ENCODE peak calls at places on chromosomes 1 and 21, in ten cellular contexts. One of them, this sample, is unnamed.

GRCh38 chr1:19450811-19451564 is 34.4 kb downstream of the CAPZB start:
- DNase-seq in activated T-cell treated with anti-CD3 and anti-CD28 coated beads, Interleukin-2, amount 50 U/mL, for 48 hours: no peak
- DNase-seq in activated CD4-positive, CD25-positive, alpha-beta regulatory T cell: no peak
- DNase-seq in brain microvascular endothelial cell: peak
- DNase-seq in Kasumi-1: no peak
- DNase-seq in A673: peak
- DNase-seq in fibroblast of pulmonary artery: peak
- DNase-seq in AG09309: peak
- DNase-seq in iPS-NIHi11: no peak
- DNase-seq in neuronal stem cell: no peak
- DNase-seq in this sample: peak

GRCh38 chr1:19484793-19485361 is 462 bp downstream of the CAPZB start:
- DNase-seq in AG09309: no peak
- DNase-seq in A673: no peak
- DNase-seq in fibroblast of pulmonary artery: no peak
- DNase-seq in activated CD4-positive, CD25-positive, alpha-beta regulatory T cell: no peak
- DNase-seq in Kasumi-1: no peak
- DNase-seq in neuronal stem cell: no peak
- DNase-seq in iPS-NIHi11: peak
- DNase-seq in activated T-cell treated with anti-CD3 and anti-CD28 coated beads, Interleukin-2, amount 50 U/mL, for 48 hours: peak
- DNase-seq in brain microvascular endothelial cell: no peak
- DNase-seq in this sample: peak

GRCh38 chr1:211133841-211134669 is at the start of gene KCNH1:
- DNase-seq in A673: peak
- DNase-seq in activated T-cell treated with anti-CD3 and anti-CD28 coated beads, Interleukin-2, amount 50 U/mL, for 48 hours: peak
- DNase-seq in activated CD4-positive, CD25-positive, alpha-beta regulatory T cell: peak
- DNase-seq in Kasumi-1: peak
- DNase-seq in AG09309: peak
- DNase-seq in neuronal stem cell: peak
- DNase-seq in iPS-NIHi11: peak
- DNase-seq in brain microvascular endothelial cell: peak
- DNase-seq in fibroblast of pulmonary artery: peak
- DNase-seq in this sample: peak

GRCh38 chr1:53129891-53130597 is 12.4 kb downstream of the SLC1A7 start:
- DNase-seq in Kasumi-1: no peak
- DNase-seq in fibroblast of pulmonary artery: no peak
- DNase-seq in brain microvascular endothelial cell: no peak
- DNase-seq in neuronal stem cell: no peak
- DNase-seq in activated T-cell treated with anti-CD3 and anti-CD28 coated beads, Interleukin-2, amount 50 U/mL, for 48 hours: no peak
- DNase-seq in activated CD4-positive, CD25-positive, alpha-beta regulatory T cell: no peak
- DNase-seq in AG09309: no peak
- DNase-seq in iPS-NIHi11: no peak
- DNase-seq in A673: no peak
- DNase-seq in this sample: no peak

GRCh38 chr1:20634594-20635084 is 1.4 kb downstream of the PINK1 start:
- DNase-seq in neuronal stem cell: no peak
- DNase-seq in AG09309: no peak
- DNase-seq in iPS-NIHi11: peak
- DNase-seq in fibroblast of pulmonary artery: peak
- DNase-seq in activated T-cell treated with anti-CD3 and anti-CD28 coated beads, Interleukin-2, amount 50 U/mL, for 48 hours: no peak
- DNase-seq in Kasumi-1: peak
- DNase-seq in brain microvascular endothelial cell: no peak
- DNase-seq in activated CD4-positive, CD25-positive, alpha-beta regulatory T cell: no peak
- DNase-seq in A673: peak
- DNase-seq in this sample: no peak

GRCh38 chr1:171055966-171056643 is 34.6 kb upstream of the FMO3 start:
- DNase-seq in iPS-NIHi11: no peak
- DNase-seq in neuronal stem cell: no peak
- DNase-seq in A673: no peak
- DNase-seq in activated CD4-positive, CD25-positive, alpha-beta regulatory T cell: no peak
- DNase-seq in AG09309: no peak
- DNase-seq in activated T-cell treated with anti-CD3 and anti-CD28 coated beads, Interleukin-2, amount 50 U/mL, for 48 hours: no peak
- DNase-seq in fibroblast of pulmonary artery: peak
- DNase-seq in Kasumi-1: no peak
- DNase-seq in brain microvascular endothelial cell: no peak
- DNase-seq in this sample: no peak

GRCh38 chr1:39154553-39155361 is 49.7 kb upstream of the MACF1 start:
- DNase-seq in Kasumi-1: no peak
- DNase-seq in iPS-NIHi11: no peak
- DNase-seq in neuronal stem cell: no peak
- DNase-seq in AG09309: peak
- DNase-seq in activated CD4-positive, CD25-positive, alpha-beta regulatory T cell: no peak
- DNase-seq in fibroblast of pulmonary artery: peak
- DNase-seq in A673: no peak
- DNase-seq in brain microvascular endothelial cell: peak
- DNase-seq in activated T-cell treated with anti-CD3 and anti-CD28 coated beads, Interleukin-2, amount 50 U/mL, for 48 hours: no peak
- DNase-seq in this sample: no peak

GRCh38 chr1:28199328-28200233 is 23.1 kb upstream of the PTAFR start:
- DNase-seq in A673: no peak
- DNase-seq in Kasumi-1: peak
- DNase-seq in activated CD4-positive, CD25-positive, alpha-beta regulatory T cell: peak
- DNase-seq in iPS-NIHi11: no peak
- DNase-seq in fibroblast of pulmonary artery: no peak
- DNase-seq in activated T-cell treated with anti-CD3 and anti-CD28 coated beads, Interleukin-2, amount 50 U/mL, for 48 hours: peak
- DNase-seq in brain microvascular endothelial cell: no peak
- DNase-seq in neuronal stem cell: no peak
- DNase-seq in AG09309: no peak
- DNase-seq in this sample: no peak

GRCh38 chr1:2148691-2149090 is 45.9 kb downstream of the FAAP20 start:
- DNase-seq in A673: no peak
- DNase-seq in brain microvascular endothelial cell: no peak
- DNase-seq in neuronal stem cell: no peak
- DNase-seq in activated CD4-positive, CD25-positive, alpha-beta regulatory T cell: no peak
- DNase-seq in AG09309: no peak
- DNase-seq in Kasumi-1: peak
- DNase-seq in activated T-cell treated with anti-CD3 and anti-CD28 coated beads, Interleukin-2, amount 50 U/mL, for 48 hours: peak
- DNase-seq in iPS-NIHi11: no peak
- DNase-seq in fibroblast of pulmonary artery: no peak
- DNase-seq in this sample: no peak

GRCh38 chr21:41170442-41170841 is 2.5 kb downstream of the BACE2 start:
- DNase-seq in activated T-cell treated with anti-CD3 and anti-CD28 coated beads, Interleukin-2, amount 50 U/mL, for 48 hours: peak
- DNase-seq in activated CD4-positive, CD25-positive, alpha-beta regulatory T cell: no peak
- DNase-seq in fibroblast of pulmonary artery: peak
- DNase-seq in A673: peak
- DNase-seq in brain microvascular endothelial cell: no peak
- DNase-seq in AG09309: no peak
- DNase-seq in neuronal stem cell: peak
- DNase-seq in Kasumi-1: peak
- DNase-seq in iPS-NIHi11: peak
- DNase-seq in this sample: peak

GRCh38 chr1:6456800-6457466 is 9.0 kb downstream of the TNFRSF25 start:
- DNase-seq in A673: no peak
- DNase-seq in brain microvascular endothelial cell: no peak
- DNase-seq in iPS-NIHi11: no peak
- DNase-seq in fibroblast of pulmonary artery: no peak
- DNase-seq in Kasumi-1: no peak
- DNase-seq in activated CD4-positive, CD25-positive, alpha-beta regulatory T cell: no peak
- DNase-seq in AG09309: no peak
- DNase-seq in neuronal stem cell: no peak
- DNase-seq in activated T-cell treated with anti-CD3 and anti-CD28 coated beads, Interleukin-2, amount 50 U/mL, for 48 hours: no peak
- DNase-seq in this sample: no peak

GRCh38 chr1:30596891-30597290 is 126.5 kb downstream of the MATN1 start:
- DNase-seq in fibroblast of pulmonary artery: no peak
- DNase-seq in AG09309: no peak
- DNase-seq in neuronal stem cell: no peak
- DNase-seq in activated T-cell treated with anti-CD3 and anti-CD28 coated beads, Interleukin-2, amount 50 U/mL, for 48 hours: no peak
- DNase-seq in brain microvascular endothelial cell: no peak
- DNase-seq in iPS-NIHi11: no peak
- DNase-seq in activated CD4-positive, CD25-positive, alpha-beta regulatory T cell: no peak
- DNase-seq in A673: no peak
- DNase-seq in Kasumi-1: no peak
- DNase-seq in this sample: no peak

GRCh38 chr21:29228306-29228705 is 70.4 kb upstream of the BACH1 start:
- DNase-seq in brain microvascular endothelial cell: peak
- DNase-seq in activated T-cell treated with anti-CD3 and anti-CD28 coated beads, Interleukin-2, amount 50 U/mL, for 48 hours: no peak
- DNase-seq in fibroblast of pulmonary artery: no peak
- DNase-seq in A673: no peak
- DNase-seq in iPS-NIHi11: no peak
- DNase-seq in AG09309: no peak
- DNase-seq in Kasumi-1: peak
- DNase-seq in activated CD4-positive, CD25-positive, alpha-beta regulatory T cell: no peak
- DNase-seq in neuronal stem cell: no peak
- DNase-seq in this sample: no peak

GRCh38 chr1:25895365-25895990 is 10.7 kb downstream of the STMN1 start:
- DNase-seq in brain microvascular endothelial cell: peak
- DNase-seq in Kasumi-1: peak
- DNase-seq in activated T-cell treated with anti-CD3 and anti-CD28 coated beads, Interleukin-2, amount 50 U/mL, for 48 hours: peak
- DNase-seq in neuronal stem cell: peak
- DNase-seq in iPS-NIHi11: peak
- DNase-seq in activated CD4-positive, CD25-positive, alpha-beta regulatory T cell: peak
- DNase-seq in A673: peak
- DNase-seq in fibroblast of pulmonary artery: peak
- DNase-seq in AG09309: peak
- DNase-seq in this sample: peak

GRCh38 chr1:159889202-159889601 is 10.8 kb downstream of the CFAP45 start:
- DNase-seq in Kasumi-1: no peak
- DNase-seq in fibroblast of pulmonary artery: no peak
- DNase-seq in A673: no peak
- DNase-seq in iPS-NIHi11: no peak
- DNase-seq in brain microvascular endothelial cell: no peak
- DNase-seq in activated CD4-positive, CD25-positive, alpha-beta regulatory T cell: no peak
- DNase-seq in AG09309: no peak
- DNase-seq in activated T-cell treated with anti-CD3 and anti-CD28 coated beads, Interleukin-2, amount 50 U/mL, for 48 hours: no peak
- DNase-seq in neuronal stem cell: no peak
- DNase-seq in this sample: no peak

GRCh38 chr1:199422206-199422605 is 605.3 kb upstream of the NR5A2 start:
- DNase-seq in AG09309: peak
- DNase-seq in activated T-cell treated with anti-CD3 and anti-CD28 coated beads, Interleukin-2, amount 50 U/mL, for 48 hours: no peak
- DNase-seq in Kasumi-1: no peak
- DNase-seq in neuronal stem cell: no peak
- DNase-seq in brain microvascular endothelial cell: peak
- DNase-seq in iPS-NIHi11: peak
- DNase-seq in A673: peak
- DNase-seq in activated CD4-positive, CD25-positive, alpha-beta regulatory T cell: no peak
- DNase-seq in fibroblast of pulmonary artery: peak
- DNase-seq in this sample: no peak

GRCh38 chr1:4207842-4208692 is 308.0 kb upstream of the C1orf174 start:
- DNase-seq in activated T-cell treated with anti-CD3 and anti-CD28 coated beads, Interleukin-2, amount 50 U/mL, for 48 hours: no peak
- DNase-seq in fibroblast of pulmonary artery: no peak
- DNase-seq in AG09309: no peak
- DNase-seq in A673: no peak
- DNase-seq in brain microvascular endothelial cell: no peak
- DNase-seq in neuronal stem cell: no peak
- DNase-seq in activated CD4-positive, CD25-positive, alpha-beta regulatory T cell: no peak
- DNase-seq in iPS-NIHi11: no peak
- DNase-seq in Kasumi-1: no peak
- DNase-seq in this sample: no peak

GRCh38 chr1:198467342-198467741 is 73.1 kb downstream of the ATP6V1G3 start:
- DNase-seq in A673: no peak
- DNase-seq in activated T-cell treated with anti-CD3 and anti-CD28 coated beads, Interleukin-2, amount 50 U/mL, for 48 hours: no peak
- DNase-seq in Kasumi-1: no peak
- DNase-seq in brain microvascular endothelial cell: no peak
- DNase-seq in neuronal stem cell: no peak
- DNase-seq in fibroblast of pulmonary artery: no peak
- DNase-seq in iPS-NIHi11: no peak
- DNase-seq in AG09309: no peak
- DNase-seq in activated CD4-positive, CD25-positive, alpha-beta regulatory T cell: no peak
- DNase-seq in this sample: no peak

GRCh38 chr1:162328507-162328906 is 48.1 kb downstream of the SPATA46 start:
- DNase-seq in activated T-cell treated with anti-CD3 and anti-CD28 coated beads, Interleukin-2, amount 50 U/mL, for 48 hours: no peak
- DNase-seq in Kasumi-1: no peak
- DNase-seq in fibroblast of pulmonary artery: no peak
- DNase-seq in brain microvascular endothelial cell: no peak
- DNase-seq in activated CD4-positive, CD25-positive, alpha-beta regulatory T cell: no peak
- DNase-seq in A673: peak
- DNase-seq in neuronal stem cell: no peak
- DNase-seq in AG09309: no peak
- DNase-seq in iPS-NIHi11: no peak
- DNase-seq in this sample: no peak

GRCh38 chr1:18635833-18636671 is 5.4 kb downstream of the PAX7 start:
- DNase-seq in Kasumi-1: no peak
- DNase-seq in neuronal stem cell: no peak
- DNase-seq in fibroblast of pulmonary artery: no peak
- DNase-seq in activated CD4-positive, CD25-positive, alpha-beta regulatory T cell: no peak
- DNase-seq in A673: peak
- DNase-seq in AG09309: no peak
- DNase-seq in brain microvascular endothelial cell: no peak
- DNase-seq in iPS-NIHi11: no peak
- DNase-seq in activated T-cell treated with anti-CD3 and anti-CD28 coated beads, Interleukin-2, amount 50 U/mL, for 48 hours: no peak
- DNase-seq in this sample: no peak

GRCh38 chr1:6209661-6210605 is 4.0 kb downstream of the RNF207 start:
- DNase-seq in brain microvascular endothelial cell: no peak
- DNase-seq in fibroblast of pulmonary artery: no peak
- DNase-seq in activated CD4-positive, CD25-positive, alpha-beta regulatory T cell: no peak
- DNase-seq in A673: peak
- DNase-seq in Kasumi-1: peak
- DNase-seq in activated T-cell treated with anti-CD3 and anti-CD28 coated beads, Interleukin-2, amount 50 U/mL, for 48 hours: peak
- DNase-seq in neuronal stem cell: no peak
- DNase-seq in iPS-NIHi11: peak
- DNase-seq in AG09309: no peak
- DNase-seq in this sample: no peak

This sample was measured in Caki2.